ENCODE peak calls at places on chromosomes 11 and 22, in four cellular contexts. E is K562, X is A549, V is HepG2. A is an unnamed sample.

GRCh38 chr11:83139310-83139709 is 17.6 kb upstream of the PCF11 start:
- DNase-seq in E (no peak), V (no peak), X (no peak), A (no peak)

GRCh38 chr22:29369460-29369859 is 18.9 kb downstream of the AP1B1 start:
- DNase-seq in V (no peak), E (peak; percentile 22), X (no peak), A (peak; percentile 42)

GRCh38 chr22:24406322-24407277 is 20.8 kb upstream of the ADORA2A start:
- DNase-seq in X (no peak), V (no peak), E (peak; percentile 47), A (no peak)

GRCh38 chr22:40586781-40587180 is 49.7 kb downstream of the MRTFA start:
- DNase-seq in E (no peak), X (no peak), V (no peak), A (no peak)

GRCh38 chr11:70861534-70861933 is 390.8 kb downstream of the SHANK2 start:
- DNase-seq in V (no peak), E (no peak), X (no peak), A (no peak)

GRCh38 chr11:102886999-102887398 is 12.2 kb upstream of the MMP12 start:
- DNase-seq in E (no peak), X (no peak), V (no peak), A (no peak)

GRCh38 chr11:79108851-79109250 is 332.0 kb downstream of the TENM4 start:
- DNase-seq in X (no peak), V (no peak), E (no peak), A (no peak)

GRCh38 chr22:39283312-39284141 is 35.9 kb downstream of the RPL3 start:
- DNase-seq in E (peak; percentile 94), V (peak; percentile 86), X (no peak), A (no peak)

GRCh38 chr11:95715777-95716241 is 73.8 kb downstream of the FAM76B start:
- DNase-seq in X (no peak), E (no peak), V (peak; percentile 3), A (no peak)

GRCh38 chr11:24624432-24624831 is 127.6 kb downstream of the LUZP2 start:
- DNase-seq in V (no peak), E (no peak), X (no peak), A (no peak)

GRCh38 chr11:101914349-101914736 is 467 bp upstream of the CEP126 start:
- DNase-seq in V (no peak), E (no peak), X (no peak), A (no peak)

GRCh38 chr11:118106789-118107335 is 20.1 kb upstream of the SMIM35 start:
- DNase-seq in V (no peak), X (no peak), E (no peak), A (no peak)

GRCh38 chr11:1564535-1565172 is 7.4 kb downstream of the DUSP8 start:
- DNase-seq in E (peak; percentile 93), X (no peak), V (no peak), A (peak; percentile 80)

GRCh38 chr22:46809153-46809885 is 46.9 kb downstream of the TBC1D22A start:
- DNase-seq in V (no peak), X (no peak), E (no peak), A (no peak)

GRCh38 chr11:33747969-33748368 is 11.7 kb upstream of the CD59 start:
- DNase-seq in X (no peak), V (no peak), E (no peak), A (no peak)

GRCh38 chr11:17188675-17189074 is 19.1 kb downstream of the PIK3C2A start:
- DNase-seq in E (no peak), V (no peak), X (no peak), A (peak; percentile 17)

GRCh38 chr11:118180300-118180703 is 3.9 kb upstream of the SCN2B start:
- DNase-seq in E (no peak), X (no peak), V (peak; percentile 59), A (peak; percentile 64)

GRCh38 chr22:20661473-20661872 is 112.4 kb upstream of the SERPIND1 start:
- DNase-seq in E (no peak), X (no peak), V (no peak), A (no peak)

GRCh38 chr11:132844956-132845355 is 687.3 kb downstream of the OPCML start:
- DNase-seq in E (no peak), V (no peak), X (no peak), A (no peak)

GRCh38 chr11:77172666-77172982 is 44.6 kb downstream of the MYO7A start:
- DNase-seq in X (no peak), E (no peak), V (peak; percentile 7), A (no peak)

GRCh38 chr11:3021125-3021524 is 29.0 kb upstream of the NAP1L4 start:
- DNase-seq in E (peak; percentile 56), V (peak; percentile 88), X (peak; percentile 60), A (peak; percentile 48)

GRCh38 chr11:3158131-3158591 is 6.9 kb downstream of the OSBPL5 start:
- DNase-seq in E (no peak), V (no peak), X (no peak), A (no peak)

GRCh38 chr11:31499576-31500178 is 9.7 kb downstream of the IMMP1L start:
- DNase-seq in E (no peak), X (no peak), V (no peak), A (no peak)

GRCh38 chr11:18367431-18367830 is 26.9 kb upstream of the LDHA start:
- DNase-seq in E (no peak), V (no peak), X (no peak), A (no peak)

GRCh38 chr11:134741453-134742227 is 329.6 kb upstream of the B3GAT1 start:
- DNase-seq in E (no peak), X (no peak), V (peak; percentile 15), A (no peak)

GRCh38 chr11:32333335-32333991 is 101.9 kb downstream of the WT1 start:
- DNase-seq in E (no peak), V (no peak), X (peak; percentile 73), A (peak; percentile 79)

GRCh38 chr22:47059076-47059475 is 296.6 kb downstream of the TBC1D22A start:
- DNase-seq in X (no peak), E (no peak), V (no peak), A (no peak)

GRCh38 chr22:38240734-38241252 is 32.0 kb downstream of the TMEM184B start:
- DNase-seq in X (peak; percentile 47), E (peak; percentile 27), V (no peak), A (peak; percentile 71)

DNA sequence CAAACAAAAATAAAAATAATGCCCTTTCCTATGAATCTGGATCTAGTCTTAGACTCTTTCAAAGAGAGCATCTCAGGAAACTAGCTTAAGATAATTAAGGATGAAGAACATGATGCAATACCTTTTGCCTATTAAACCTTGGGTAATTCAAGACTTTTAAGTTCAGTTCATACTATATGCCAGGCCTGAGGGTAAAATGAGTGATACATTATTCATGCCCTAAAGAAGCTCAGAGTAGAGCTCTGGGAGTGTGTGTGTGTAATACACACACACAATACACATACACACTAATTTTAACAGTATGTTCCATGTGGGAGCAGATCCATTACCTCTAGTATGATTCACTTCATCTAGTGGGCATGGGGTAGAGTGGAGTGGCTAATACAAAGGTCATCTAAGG is 651.4 kb upstream of the CHORDC1 start:
- DNase-seq in E (no peak), V (no peak), X (no peak), A (no peak)
- TF ChIP-seq NR3C1 in E (no peak), V (no peak), X (no peak), A (no peak)

GRCh38 chr11:123406441-123407123 is 23.5 kb upstream of the GRAMD1B start:
- DNase-seq in V (no peak), X (no peak), E (no peak), A (no peak)
- TF ChIP-seq NR3C1 in V (no peak), X (no peak), E (no peak), A (no peak)

GRCh38 chr11:46513934-46514342 is 79.9 kb downstream of the AMBRA1 start:
- DNase-seq in V (no peak), E (no peak), X (no peak), A (no peak)
- TF ChIP-seq NR3C1 in V (no peak), E (no peak), X (no peak), A (no peak)

DNA sequence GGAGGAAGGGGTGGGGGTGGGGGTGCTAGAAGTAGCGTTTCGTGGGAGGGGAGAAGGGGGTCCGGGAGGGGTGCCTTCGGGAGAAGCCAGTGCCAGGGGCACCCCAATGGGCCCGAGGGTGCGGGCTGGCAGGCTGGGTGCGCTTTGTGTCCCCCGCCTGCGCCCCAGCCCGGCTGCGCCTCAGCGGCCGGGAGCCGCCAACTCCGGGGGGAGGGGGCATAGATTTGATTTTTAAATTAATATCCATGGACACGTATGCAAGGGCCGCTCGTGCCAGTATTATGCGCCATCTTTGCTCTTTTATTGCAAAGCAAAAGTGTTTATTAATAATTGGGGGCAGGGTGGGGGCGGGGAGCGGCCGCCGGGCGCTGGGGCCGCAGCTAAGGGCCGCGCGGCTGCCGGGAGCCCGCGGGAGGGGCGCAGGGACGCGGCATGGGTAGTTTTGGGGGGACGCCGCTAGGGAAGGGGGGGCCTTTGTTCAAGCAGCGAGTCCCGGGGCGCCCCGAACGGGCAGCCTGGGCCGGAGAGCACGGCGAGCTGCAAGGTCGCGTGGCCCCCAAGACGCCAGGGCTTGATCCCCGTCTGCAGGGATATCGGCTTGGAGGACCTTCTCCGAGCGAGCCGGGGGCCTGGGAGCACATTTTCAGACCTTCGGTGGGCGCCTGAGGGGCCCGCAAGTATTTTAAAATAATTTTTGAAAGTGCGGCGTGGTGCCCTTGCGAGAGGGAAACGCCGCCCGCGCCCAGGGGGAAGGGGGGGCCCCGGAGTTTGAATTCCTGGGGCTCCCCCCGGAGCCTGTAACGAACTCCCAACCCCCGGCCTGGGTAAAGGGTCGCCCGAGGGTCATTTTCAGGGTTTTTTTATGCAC is 959 bp downstream of the CCND1 start:
- DNase-seq in V (no peak), E (no peak), X (no peak), A (no peak)
- TF ChIP-seq NR3C1 in V (no peak), E (no peak), X (no peak), A (no peak)

GRCh38 chr11:28833670-28834069 is 725.5 kb downstream of the METTL15 start:
- DNase-seq in E (no peak), X (no peak), V (no peak), A (no peak)
- TF ChIP-seq NR3C1 in E (no peak), X (no peak), V (no peak), A (no peak)

GRCh38 chr22:45107671-45108070 is 56.1 kb upstream of the NUP50 start:
- DNase-seq in X (no peak), E (no peak), V (no peak), A (no peak)

GRCh38 chr22:45112136-45112879 is 51.4 kb upstream of the NUP50 start:
- DNase-seq in X (no peak), V (no peak), E (no peak), A (no peak)
- TF ChIP-seq NR3C1 in X (no peak), V (no peak), E (no peak), A (no peak)

GRCh38 chr11:73645972-73646631 is at the start of gene PLEKHB1:
- DNase-seq in E (no peak), V (no peak), X (no peak), A (peak; percentile 80)
- TF ChIP-seq NR3C1 in E (no peak), V (no peak), X (no peak), A (no peak)

GRCh38 chr11:22165087-22165486 is 27.8 kb upstream of the ANO5 start:
- DNase-seq in E (no peak), X (no peak), V (no peak), A (no peak)

GRCh38 chr11:22165799-22166548 is 26.9 kb upstream of the ANO5 start:
- DNase-seq in V (no peak), E (no peak), X (no peak), A (no peak)

GRCh38 chr11:22173532-22173931 is 19.4 kb upstream of the ANO5 start:
- DNase-seq in X (no peak), V (no peak), E (no peak), A (no peak)

DNA sequence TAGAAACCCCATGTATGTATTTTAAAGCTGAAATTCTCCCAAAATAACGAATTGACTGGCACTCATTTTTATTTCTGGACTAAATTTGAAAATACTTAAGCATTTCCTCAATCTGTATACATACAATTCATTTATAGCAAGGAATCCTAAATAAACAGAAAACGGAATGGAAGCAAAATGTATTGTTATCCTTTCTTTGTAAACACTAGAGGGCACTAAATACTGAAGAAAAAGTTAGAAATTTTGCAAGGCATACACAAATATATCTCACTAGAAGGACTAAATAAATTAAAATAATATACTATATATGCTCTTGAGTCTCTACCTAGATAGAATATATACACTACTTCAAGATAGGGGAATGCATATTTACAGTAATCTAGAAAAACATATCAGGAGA is 23.1 kb upstream of the ANO5 start:
- DNase-seq in X (no peak), E (no peak), V (peak; percentile 6), A (no peak)
- TF ChIP-seq NR3C1 in X (no peak), E (no peak), V (no peak), A (no peak)